ENCODE peak calls at places on chromosomes 13 and 19, in ten cellular contexts. F is IMR-90; V is AML-193; D is EL; P is T1000; N is CD8-positive, alpha-beta T cell; E is stimulated activated CD4-positive, alpha-beta T cell treated with anti-CD3 and anti-CD28 coated beads, Interleukin-4, amount 100 ng/mL, for 24 hours; U is NCI-H774; I is NCI-H2171; R is fibroblast of pulmonary artery. G is an unnamed sample.

GRCh38 chr19:48591021-48591420 is 15.5 kb upstream of the SPACA4 start:
- DNase-seq in F (no peak), V (no peak), D (peak; percentile 28), P (no peak), N (no peak), E (no peak), U (no peak), I (no peak), R (peak; percentile 30), G (no peak)

GRCh38 chr13:92823059-92823458 is 403.5 kb upstream of the GPC6 start:
- DNase-seq in F (no peak), V (no peak), D (no peak), P (no peak), N (no peak), E (no peak), U (peak; percentile 10), I (no peak), R (no peak), G (no peak)

GRCh38 chr13:20489185-20489820 is 36.4 kb downstream of the CRYL1 start:
- DNase-seq in F (peak; percentile 62), V (no peak), D (no peak), P (no peak), N (no peak), E (no peak), U (no peak), I (no peak), R (no peak), G (peak; percentile 83)

GRCh38 chr13:26985285-26985878 is 186.2 kb downstream of the USP12 start:
- DNase-seq in F (peak; percentile 80), V (peak; percentile 87), D (peak; percentile 81), P (peak; percentile 40), N (peak; percentile 78), E (peak; percentile 81), U (peak; percentile 23), I (peak; percentile 35), R (peak; percentile 90), G (peak; percentile 83)

GRCh38 chr19:18073197-18073596 is 13.5 kb downstream of the IL12RB1 start:
- DNase-seq in F (no peak), V (no peak), D (no peak), P (no peak), N (no peak), E (no peak), U (no peak), I (no peak), R (no peak), G (no peak)

GRCh38 chr19:50287331-50287730 is 41.8 kb downstream of the KCNC3 start:
- DNase-seq in F (no peak), V (no peak), D (no peak), P (no peak), N (no peak), E (no peak), U (no peak), I (no peak), R (no peak), G (no peak)

GRCh38 chr13:104487006-104487405 is 1420.8 kb upstream of the SLC10A2 start:
- DNase-seq in F (no peak), V (no peak), D (no peak), P (no peak), N (no peak), E (no peak), U (no peak), I (no peak), R (peak; percentile 39), G (no peak)

GRCh38 chr19:31838163-31838798 is 489.0 kb upstream of the TSHZ3 start:
- DNase-seq in F (no peak), V (no peak), D (no peak), P (no peak), N (no peak), E (no peak), U (no peak), I (no peak), R (no peak), G (no peak)

GRCh38 chr13:37490176-37490575 is 108.4 kb downstream of the POSTN start:
- DNase-seq in F (peak; percentile 14), V (no peak), D (no peak), P (no peak), N (no peak), E (no peak), U (no peak), I (no peak), R (peak; percentile 16), G (no peak)

GRCh38 chr13:24747248-24748151 is 16.5 kb upstream of the RNF17 start:
- DNase-seq in F (no peak), V (no peak), D (peak; percentile 8), P (no peak), N (no peak), E (no peak), U (peak; percentile 16), I (peak; percentile 23), R (no peak), G (peak; percentile 84)

GRCh38 chr13:30371649-30372265 is 50.5 kb upstream of the UBE2L5 start:
- DNase-seq in F (peak; percentile 82), V (peak; percentile 99), D (peak; percentile 54), P (peak; percentile 7), N (peak; percentile 80), E (peak; percentile 54), U (no peak), I (peak; percentile 74), R (peak; percentile 42), G (peak; percentile 26)

GRCh38 chr13:40993119-40993518 is 26.0 kb downstream of the ELF1 start:
- DNase-seq in F (no peak), V (no peak), D (no peak), P (no peak), N (no peak), E (no peak), U (peak; percentile 64), I (peak; percentile 55), R (no peak), G (peak; percentile 77)

GRCh38 chr13:43428545-43429287 is 358.1 kb downstream of the ENOX1 start:
- DNase-seq in F (no peak), V (no peak), D (no peak), P (no peak), N (no peak), E (no peak), U (no peak), I (no peak), R (no peak), G (no peak)

GRCh38 chr13:44257806-44258205 is 115.8 kb upstream of the SERP2 start:
- DNase-seq in F (no peak), V (no peak), D (no peak), P (no peak), N (no peak), E (no peak), U (no peak), I (no peak), R (peak; percentile 70), G (no peak)